ENCODE peak calls at places on chromosome 22, in four cellular contexts. N, Y, H and R are unnamed samples.
A peak's percentile ranks its signal among the peaks of the same experiment; 100 is the strongest.

GRCh38 chr22:17368144-17368726 is 1.0 kb upstream of the CECR2 start:
- DNase-seq in N (peak; percentile 68), Y (no peak), H (no peak), R (no peak)

GRCh38 chr22:23655891-23656475 is 23.9 kb upstream of the DRICH1 start:
- DNase-seq in N (peak; percentile 37), Y (no peak), H (no peak), R (no peak)

GRCh38 chr22:18979957-18980356 is 43.9 kb upstream of the PRODH start:
- DNase-seq in N (no peak), Y (no peak), H (no peak), R (no peak)

GRCh38 chr22:38414009-38414395 is 41.0 kb downstream of the KCNJ4 start:
- DNase-seq in N (peak; percentile 54), Y (no peak), H (no peak), R (no peak)

GRCh38 chr22:19065929-19066328 is 56.3 kb downstream of the DGCR2 start:
- DNase-seq in N (no peak), Y (no peak), H (no peak), R (no peak)

GRCh38 chr22:48753752-48754517 is 1073.7 kb downstream of the BRD1 start:
- DNase-seq in N (peak; percentile 38), Y (peak; percentile 15), H (no peak), R (no peak)

GRCh38 chr22:38426628-38427027 is 28.4 kb downstream of the KCNJ4 start:
- DNase-seq in N (no peak), Y (no peak), H (no peak), R (no peak)

GRCh38 chr22:23431337-23432072 is 148.6 kb downstream of the IGLL1 start:
- DNase-seq in N (no peak), Y (no peak), H (no peak), R (peak; percentile 60)

DNA sequence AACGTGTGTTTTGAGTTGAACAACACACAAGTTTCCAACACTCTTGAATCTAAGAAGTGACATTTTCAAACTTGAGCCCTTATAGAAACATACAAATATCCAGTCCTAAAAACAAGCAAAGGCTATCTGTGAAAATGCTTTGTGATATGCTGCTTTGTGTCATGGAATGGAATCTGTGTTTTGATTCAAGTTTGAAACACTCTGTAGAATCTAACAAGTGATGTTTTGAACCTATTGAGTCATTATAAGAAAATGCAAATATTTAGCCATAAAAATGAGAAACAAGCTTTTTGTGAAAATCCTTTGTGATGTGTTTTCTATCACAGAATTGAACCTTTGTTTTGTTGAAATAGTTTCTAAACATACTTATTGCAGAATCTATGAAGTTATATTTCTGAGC is 105.7 kb upstream of the VPREB1 start:
- DNase-seq in N (no peak), Y (no peak), H (no peak), R (no peak)
- TF ChIP-seq EP300 in N (no peak), Y (no peak), H (no peak), R (no peak)

GRCh38 chr22:36940676-36941075 is 27.2 kb downstream of the CSF2RB start:
- DNase-seq in N (no peak), Y (no peak), H (no peak), R (no peak)
- TF ChIP-seq EP300 in N (no peak), Y (no peak), H (no peak), R (no peak)

GRCh38 chr22:28903719-28904118 is 20.3 kb downstream of the ZNRF3 start:
- DNase-seq in N (peak; percentile 53), Y (no peak), H (no peak), R (peak; percentile 43)
- TF ChIP-seq EP300 in N (no peak), Y (no peak), H (no peak), R (no peak)

DNA sequence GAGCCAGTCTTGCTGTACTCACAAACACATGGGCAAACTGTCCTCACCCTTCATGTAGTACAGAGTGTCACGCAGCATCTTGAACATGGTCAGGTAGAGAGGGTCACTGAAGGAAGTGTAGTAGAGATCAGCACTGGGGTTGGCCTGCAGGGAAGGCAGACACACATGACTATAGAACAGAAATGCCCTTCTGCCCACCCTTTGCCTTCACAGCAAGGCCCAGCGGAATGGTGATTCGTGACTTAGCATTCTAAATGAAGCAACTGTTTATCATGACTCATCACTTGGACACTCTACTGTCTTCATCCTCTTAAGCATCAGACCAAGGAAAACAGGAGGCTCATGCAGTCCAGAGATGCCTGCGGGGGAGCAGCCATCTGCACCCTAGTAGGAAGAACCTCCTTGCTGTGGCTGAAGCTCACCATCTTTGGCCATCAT is 33.4 kb downstream of the SERPIND1 start:
- DNase-seq in N (no peak), Y (no peak), H (no peak), R (no peak)
- TF ChIP-seq EP300 in N (no peak), Y (no peak), H (no peak), R (no peak)

GRCh38 chr22:27740192-27740748 is 61.3 kb downstream of the MN1 start:
- DNase-seq in N (peak; percentile 15), Y (no peak), H (no peak), R (no peak)
- TF ChIP-seq EP300 in N (no peak), Y (no peak), H (no peak), R (no peak)

GRCh38 chr22:43090130-43090789 is 1.1 kb upstream of the TTLL1 start:
- DNase-seq in N (peak; percentile 72), Y (peak; percentile 49), H (no peak), R (peak; percentile 57)
- TF ChIP-seq EP300 in N (no peak), Y (no peak), H (no peak), R (no peak)

DNA sequence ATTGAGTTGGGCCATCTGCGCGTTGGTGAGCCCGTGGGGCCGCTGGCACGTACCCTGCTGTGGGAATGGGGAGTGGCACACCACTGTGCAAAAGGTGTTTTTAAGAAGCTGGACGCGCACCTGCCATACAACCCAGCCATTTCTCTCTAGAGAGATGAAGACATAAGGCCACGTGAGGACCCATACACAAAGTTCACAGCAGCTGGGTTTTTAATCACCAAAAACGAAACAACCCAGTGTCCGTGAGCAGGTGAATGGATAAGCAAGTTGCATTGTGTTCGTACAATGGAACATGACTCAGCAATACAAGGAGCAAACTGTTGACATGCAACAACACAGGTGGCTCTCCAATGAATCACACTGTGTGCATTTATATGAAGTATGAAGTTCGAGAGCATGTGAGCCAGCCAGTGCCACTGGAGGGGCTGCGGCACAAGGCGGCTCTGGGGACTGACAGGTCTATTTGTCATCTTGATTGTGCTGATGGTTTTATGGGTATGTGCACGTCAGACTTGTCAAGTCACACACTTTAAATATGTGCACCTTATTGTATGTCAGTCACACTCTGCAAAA is 30.6 kb upstream of the PANX2 start:
- DNase-seq in N (no peak), Y (no peak), H (no peak), R (no peak)
- TF ChIP-seq EP300 in N (no peak), Y (no peak), H (no peak), R (no peak)

DNA sequence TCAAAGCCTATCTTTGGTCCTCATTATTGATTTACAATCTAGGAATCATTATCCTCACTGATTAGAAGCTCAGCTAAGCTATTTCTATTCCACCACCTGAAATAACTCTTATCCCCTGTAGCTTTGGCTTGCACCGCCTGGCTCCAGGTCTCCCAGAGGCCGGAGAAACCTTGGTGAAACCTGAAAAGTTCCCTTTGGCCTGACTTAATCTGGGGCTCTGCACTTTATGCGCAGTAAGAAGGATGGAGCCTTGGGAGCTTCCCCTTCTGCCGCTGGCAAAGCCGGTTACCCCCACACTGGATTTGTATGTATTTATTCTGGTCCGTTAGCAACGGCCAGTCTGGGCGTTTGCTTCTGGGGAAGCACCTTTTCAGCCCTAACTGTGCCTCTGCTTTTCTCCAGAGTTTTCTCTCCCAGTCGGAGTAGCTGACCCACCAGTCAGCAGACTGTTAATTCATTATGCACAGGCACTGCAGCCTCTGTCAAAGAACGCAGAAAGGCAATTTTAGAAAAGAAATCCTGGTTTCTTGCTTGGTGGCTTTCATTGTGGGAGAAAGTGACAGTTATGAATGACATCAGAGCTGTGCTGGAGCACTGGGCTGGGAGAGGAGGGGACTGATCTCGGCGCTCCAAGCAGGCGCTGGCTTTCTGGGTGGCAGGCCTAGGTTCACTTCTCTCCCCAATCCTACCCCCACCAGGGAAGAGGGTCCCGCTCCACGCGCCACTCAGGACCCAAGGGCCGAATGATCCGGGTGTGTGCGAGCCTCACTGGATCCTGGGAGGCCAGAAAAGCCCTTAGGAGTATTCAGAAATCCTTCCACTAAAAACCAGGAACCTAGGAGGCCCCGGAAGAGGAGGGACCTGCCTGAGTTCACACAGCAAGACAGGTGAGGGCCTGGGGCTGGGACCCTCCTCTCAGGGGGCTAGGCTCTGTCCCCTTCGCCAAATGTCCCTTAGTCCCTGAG is 70.2 kb downstream of the RTL6 start:
- DNase-seq in N (peak; percentile 35), Y (no peak), H (no peak), R (no peak)
- TF ChIP-seq EP300 in N (no peak), Y (no peak), H (no peak), R (no peak)

GRCh38 chr22:46129390-46130041 is 20.8 kb upstream of the PPARA start:
- DNase-seq in N (no peak), Y (no peak), H (no peak), R (peak; percentile 94)
- TF ChIP-seq EP300 in N (no peak), Y (no peak), H (no peak), R (no peak)

GRCh38 chr22:35431483-35432205 is 31.7 kb downstream of the MCM5 start:
- DNase-seq in N (no peak), Y (no peak), H (no peak), R (no peak)
- TF ChIP-seq EP300 in N (no peak), Y (no peak), H (no peak), R (no peak)